ENCODE peak calls at places on chromosomes 12 and 14, in seven cellular contexts. K is body of pancreas, Q is Peyer's patch, A is IMR-90, N is A549, Y is HCT116, V is right lobe of liver. B is an unnamed sample.

GRCh38 chr14:92917041-92917940 is 5.7 kb upstream of the CHGA start:
- DNase-seq in K (no peak), Q (no peak), A (no peak), N (no peak), Y (no peak), V (no peak), B (no peak)

GRCh38 chr12:47133981-47134380 is 54.2 kb upstream of the AMIGO2 start:
- DNase-seq in K (no peak), Q (no peak), A (no peak), N (no peak), Y (no peak), V (no peak), B (no peak)

GRCh38 chr14:105020815-105021655 is at the start of gene CDCA4:
- DNase-seq in K (peak; percentile 98), Q (peak; percentile 99), A (peak; percentile 93), N (peak; percentile 96), Y (peak; percentile 89), V (peak; percentile 98), B (peak; percentile 96)

GRCh38 chr12:25771062-25771461 is 187.4 kb upstream of the RASSF8 start:
- DNase-seq in K (no peak), Q (no peak), A (peak; percentile 55), N (no peak), Y (no peak), V (no peak), B (peak; percentile 89)

GRCh38 chr14:75578099-75578785 is at the start of gene FLVCR2:
- DNase-seq in K (peak; percentile 79), Q (peak; percentile 93), A (peak; percentile 49), N (peak; percentile 62), Y (no peak), V (peak; percentile 92), B (peak; percentile 86)

GRCh38 chr12:110917467-110917866 is 2.9 kb downstream of the MYL2 start:
- DNase-seq in K (no peak), Q (no peak), A (peak; percentile 17), N (peak; percentile 70), Y (peak; percentile 71), V (no peak), B (no peak)

GRCh38 chr14:56217380-56218045 is 99.3 kb downstream of the PELI2 start:
- DNase-seq in K (no peak), Q (no peak), A (no peak), N (no peak), Y (no peak), V (no peak), B (no peak)

GRCh38 chr14:75769047-75769685 is 108.1 kb downstream of the TTLL5 start:
- DNase-seq in K (no peak), Q (no peak), A (peak; percentile 5), N (no peak), Y (no peak), V (no peak), B (no peak)

GRCh38 chr12:47782372-47782770 is 9.3 kb downstream of the SLC48A1 start:
- DNase-seq in K (no peak), Q (no peak), A (no peak), N (no peak), Y (no peak), V (no peak), B (no peak)

GRCh38 chr12:3453947-3454675 is 36.9 kb upstream of the PRMT8 start:
- DNase-seq in K (no peak), Q (no peak), A (peak; percentile 46), N (peak; percentile 8), Y (peak; percentile 70), V (no peak), B (no peak)

GRCh38 chr12:109044241-109044640 is 8.1 kb upstream of the USP30 start:
- DNase-seq in K (no peak), Q (no peak), A (no peak), N (no peak), Y (no peak), V (no peak), B (no peak)

GRCh38 chr12:65355461-65355860 is 77.0 kb downstream of the MSRB3 start:
- DNase-seq in K (no peak), Q (no peak), A (peak; percentile 47), N (no peak), Y (no peak), V (no peak), B (no peak)

GRCh38 chr12:12718853-12719252 is 1.7 kb downstream of the CDKN1B start:
- DNase-seq in K (no peak), Q (no peak), A (peak; percentile 76), N (peak; percentile 39), Y (no peak), V (no peak), B (peak; percentile 54)

GRCh38 chr12:113650476-113650875 is 178.8 kb upstream of the LHX5 start:
- DNase-seq in K (no peak), Q (no peak), A (no peak), N (no peak), Y (no peak), V (no peak), B (no peak)

GRCh38 chr12:113643575-113643974 is 171.9 kb upstream of the LHX5 start:
- DNase-seq in K (no peak), Q (no peak), A (no peak), N (no peak), Y (no peak), V (no peak), B (no peak)

GRCh38 chr12:113649256-113649830 is 177.7 kb upstream of the LHX5 start:
- DNase-seq in K (no peak), Q (no peak), A (no peak), N (no peak), Y (no peak), V (no peak), B (no peak)

GRCh38 chr12:113645183-113645582 is 173.5 kb upstream of the LHX5 start:
- DNase-seq in K (no peak), Q (no peak), A (no peak), N (no peak), Y (no peak), V (no peak), B (no peak)

DNA sequence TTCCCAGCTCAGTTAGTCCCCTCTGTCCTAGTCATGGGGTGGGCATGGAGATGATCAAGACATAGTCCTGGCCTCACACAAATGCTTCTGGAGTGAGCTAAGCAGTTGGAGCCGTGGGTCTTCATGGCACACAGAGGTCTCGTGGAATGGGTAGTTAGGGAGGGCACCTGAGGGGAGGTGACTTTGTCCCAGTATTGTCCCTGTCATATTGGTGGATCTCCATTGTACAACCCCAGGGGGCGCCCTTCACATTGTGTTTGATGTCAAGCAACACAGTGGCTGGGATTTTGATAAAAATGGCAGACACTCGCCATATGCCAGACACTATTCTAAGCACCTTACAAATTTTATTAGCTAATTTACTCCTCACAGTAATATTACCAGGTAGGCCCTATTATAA is 175.4 kb upstream of the LHX5 start:
- DNase-seq in K (no peak), Q (no peak), A (no peak), N (peak; percentile 29), Y (peak; percentile 8), V (no peak), B (peak; percentile 43)
- TF ChIP-seq CTCF in K (no peak), Q (no peak), A (no peak), N (peak; percentile 26), Y (peak; percentile 23), V (peak; percentile 31), B (peak; percentile 65)

DNA sequence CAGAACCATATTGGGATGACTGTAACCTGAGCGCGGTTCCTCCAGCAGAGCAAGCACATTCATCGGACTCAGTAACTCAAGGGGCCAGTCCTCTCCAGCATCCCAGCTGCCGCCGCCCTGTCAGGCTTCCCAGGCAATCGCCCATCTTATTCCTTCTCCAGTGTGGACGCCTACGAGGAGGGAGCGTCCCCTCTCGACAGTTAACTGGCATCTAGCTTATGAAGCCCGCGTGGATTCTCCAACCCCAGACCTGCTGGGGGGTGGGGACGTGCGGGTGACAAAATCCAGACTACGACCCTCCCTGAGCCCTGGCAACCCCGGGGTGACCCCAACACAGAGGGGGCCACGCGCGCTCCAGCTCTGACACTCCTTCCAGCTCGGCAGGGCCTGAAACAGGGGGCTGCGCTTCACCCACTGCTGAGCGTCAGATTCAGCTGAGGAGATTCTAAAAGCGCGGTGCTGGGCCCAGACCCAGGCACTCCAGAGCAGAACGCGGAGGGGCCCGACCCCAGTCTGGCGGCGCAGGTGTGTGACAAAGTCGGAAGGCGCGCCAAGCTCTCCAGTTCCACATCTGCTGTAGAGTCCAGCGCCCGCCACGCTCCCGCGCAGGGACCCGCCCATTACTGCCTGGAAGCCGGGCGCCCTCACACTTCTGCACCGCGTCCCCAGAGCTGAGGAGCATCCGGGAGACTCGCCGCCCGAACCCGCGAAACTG is 43.9 kb upstream of the ESR2 start:
- DNase-seq in K (peak; percentile 59), Q (no peak), A (peak; percentile 58), N (peak; percentile 77), Y (no peak), V (no peak), B (peak; percentile 62)
- TF ChIP-seq POLR2A in K (peak; percentile 77), Q (no peak), A (no peak), N (peak; percentile 79), Y (peak; percentile 46), V (no peak), B (no peak)

DNA sequence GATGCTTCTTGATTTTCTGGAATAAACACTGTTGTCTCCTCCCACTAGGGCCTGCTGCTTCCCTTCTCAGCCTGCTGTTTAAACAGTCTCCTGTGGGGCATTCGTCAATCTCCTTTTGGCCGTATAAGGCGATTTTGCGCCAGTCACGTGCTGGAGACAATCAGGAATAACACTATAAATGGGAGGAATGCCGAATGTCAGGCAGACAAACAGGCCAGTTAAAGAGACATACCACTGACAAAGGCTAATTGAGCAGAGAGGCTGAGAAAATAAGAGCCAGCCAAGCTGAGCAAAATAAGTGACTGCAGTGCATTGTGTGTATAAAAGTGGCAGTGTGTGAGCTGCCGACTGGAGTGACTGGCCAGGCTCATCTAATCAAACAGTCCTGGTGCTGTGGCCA is 23.3 kb downstream of the DMAC2L start:
- DNase-seq in K (peak; percentile 81), Q (no peak), A (peak; percentile 72), N (peak; percentile 54), Y (no peak), V (no peak), B (no peak)
- TF ChIP-seq CTCF in K (peak; percentile 45), Q (no peak), A (no peak), N (no peak), Y (no peak), V (no peak), B (no peak)

GRCh38 chr14:71932229-71932951 is at the start of gene RGS6:
- DNase-seq in K (peak; percentile 18), Q (peak; percentile 57), A (no peak), N (peak; percentile 40), Y (peak; percentile 43), V (no peak), B (no peak)
- TF ChIP-seq POLR2A in K (no peak), Q (no peak), A (no peak), N (no peak), Y (no peak), V (no peak), B (no peak)

DNA sequence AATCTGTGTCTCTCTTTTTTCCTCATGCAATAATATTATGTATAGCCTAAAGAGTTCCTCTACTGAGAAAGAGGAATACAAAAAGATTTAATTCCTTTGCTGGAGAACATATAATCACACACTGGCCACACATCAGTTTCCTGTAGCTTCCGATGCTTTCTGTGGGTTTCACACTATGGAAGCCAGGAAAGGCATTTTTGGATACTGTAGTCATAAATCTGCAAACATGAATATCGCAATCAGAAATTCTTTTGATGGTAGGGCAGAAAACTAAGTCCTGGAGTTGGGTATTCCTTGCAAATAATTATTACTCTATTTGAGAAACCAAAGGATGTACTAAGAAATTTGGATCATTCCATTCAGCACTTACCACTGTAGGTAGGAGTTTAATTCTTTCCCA is 260.0 kb downstream of the ACSS3 start:
- DNase-seq in K (no peak), Q (no peak), A (no peak), N (no peak), Y (no peak), V (no peak), B (no peak)
- TF ChIP-seq CTCF in K (no peak), Q (no peak), A (no peak), N (no peak), Y (no peak), V (no peak), B (no peak)

GRCh38 chr12:57242691-57243454 is 8.1 kb downstream of the STAC3 start:
- DNase-seq in K (peak; percentile 74), Q (peak; percentile 76), A (peak; percentile 35), N (peak; percentile 82), Y (peak; percentile 56), V (no peak), B (peak; percentile 83)
- TF ChIP-seq POLR2A in K (no peak), Q (no peak), A (no peak), N (no peak), Y (no peak), V (no peak), B (no peak)